ENCODE peak calls at places on chromosome 21, in four cellular contexts. U is K562, D is GM12891, L is GM12878. M is an unnamed sample.

GRCh38 chr21:45848805-45849204 is 132.8 kb upstream of the COL6A1 start:
- DNase-seq in U (no peak), D (no peak), L (no peak), M (no peak)

GRCh38 chr21:20257052-20257451 is 741.2 kb upstream of the NCAM2 start:
- DNase-seq in U (no peak), D (no peak), L (no peak), M (no peak)

GRCh38 chr21:45539046-45539795 is 3.0 kb downstream of the SLC19A1 start:
- DNase-seq in U (no peak), D (no peak), L (no peak), M (no peak)

GRCh38 chr21:16420086-16420724 is 690.4 kb downstream of the USP25 start:
- DNase-seq in U (no peak), D (no peak), L (no peak), M (no peak)

GRCh38 chr21:45523411-45524101 is 18.7 kb downstream of the SLC19A1 start:
- DNase-seq in U (no peak), D (no peak), L (no peak), M (no peak)

GRCh38 chr21:36134820-36135390 is at the start of gene CBR3:
- DNase-seq in U (no peak), D (no peak), L (no peak), M (no peak)

GRCh38 chr21:45592208-45592619 is 50.0 kb upstream of the SLC19A1 start:
- DNase-seq in U (peak), D (peak), L (peak), M (no peak)

GRCh38 chr21:45873418-45873817 is 108.2 kb upstream of the COL6A1 start:
- DNase-seq in U (no peak), D (no peak), L (no peak), M (no peak)

GRCh38 chr21:21387891-21388290 is 389.7 kb downstream of the NCAM2 start:
- DNase-seq in U (no peak), D (no peak), L (no peak), M (no peak)

GRCh38 chr21:26124421-26124833 is 46.1 kb downstream of the APP start:
- DNase-seq in U (no peak), D (no peak), L (no peak), M (no peak)

GRCh38 chr21:36207577-36208320 is 51.1 kb downstream of the DOP1B start:
- DNase-seq in U (no peak), D (no peak), L (no peak), M (no peak)

GRCh38 chr21:33931799-33932390 is 16.3 kb upstream of the ATP5PO start:
- DNase-seq in U (no peak), D (no peak), L (no peak), M (no peak)

GRCh38 chr21:15293251-15293650 is 228.5 kb upstream of the NRIP1 start:
- DNase-seq in U (no peak), D (no peak), L (no peak), M (no peak)

GRCh38 chr21:23977971-23978370 is 1629.3 kb downstream of the MRPL39 start:
- DNase-seq in U (no peak), D (no peak), L (no peak), M (peak)

GRCh38 chr21:15121655-15122120 is 56.9 kb upstream of the NRIP1 start:
- DNase-seq in U (no peak), D (no peak), L (no peak), M (no peak)

GRCh38 chr21:26391166-26391565 is 181.9 kb downstream of the CYYR1 start:
- DNase-seq in U (no peak), D (no peak), L (no peak), M (no peak)

GRCh38 chr21:36125513-36126121 is 9.3 kb upstream of the CBR3 start:
- DNase-seq in U (peak), D (no peak), L (no peak), M (no peak)

GRCh38 chr21:16343776-16344175 is 614.0 kb downstream of the USP25 start:
- DNase-seq in U (no peak), D (no peak), L (no peak), M (no peak)

GRCh38 chr21:28207776-28208175 is 784.9 kb downstream of the LTN1 start:
- DNase-seq in U (no peak), D (no peak), L (no peak), M (no peak)

GRCh38 chr21:29025328-29025713 is 853 bp downstream of the USP16 start:
- DNase-seq in U (no peak), D (no peak), L (no peak), M (no peak)

GRCh38 chr21:37149411-37149810 is 76.4 kb downstream of the TTC3 start:
- DNase-seq in U (no peak), D (no peak), L (no peak), M (no peak)

GRCh38 chr21:15297829-15298228 is 233.0 kb upstream of the NRIP1 start:
- DNase-seq in U (no peak), D (no peak), L (no peak), M (no peak)

DNA sequence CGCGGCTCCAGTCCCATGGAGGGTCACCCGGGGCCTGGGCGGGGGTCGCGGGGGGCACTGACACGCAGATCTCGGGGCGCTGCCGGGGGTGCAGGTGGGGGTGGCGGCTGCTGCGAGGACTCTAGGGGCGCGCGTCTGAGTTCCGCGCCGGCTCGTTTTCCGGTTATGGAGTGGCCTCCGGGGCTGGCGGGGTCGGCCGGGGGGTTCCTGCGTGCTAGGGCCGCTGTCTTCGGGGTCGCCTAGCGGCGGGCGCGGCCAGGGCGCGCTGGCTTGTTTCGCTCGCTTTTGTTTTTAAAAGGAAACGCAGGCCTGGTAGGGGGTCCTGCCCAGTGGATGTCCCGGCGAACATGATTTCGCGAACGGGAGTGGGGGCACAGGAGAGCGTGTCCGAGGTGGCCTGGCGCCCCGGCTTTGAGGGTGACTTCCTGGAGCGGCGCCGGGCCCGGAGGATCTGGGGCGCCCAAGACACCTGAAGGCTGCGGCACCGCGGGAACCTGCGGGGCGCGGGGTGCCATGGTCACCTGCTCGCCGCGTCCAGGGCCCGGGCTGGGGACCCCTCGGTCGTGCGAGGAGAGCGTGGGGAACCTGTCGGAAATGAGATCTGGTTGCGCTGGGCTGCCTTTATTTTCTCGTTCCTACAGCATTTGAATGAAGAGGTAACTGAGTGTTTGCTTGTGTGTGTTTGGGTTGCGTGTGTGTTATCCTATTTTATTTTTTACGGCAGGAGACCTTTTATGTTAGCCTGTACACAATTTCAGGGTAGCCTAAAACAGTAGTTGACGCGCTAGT is 618 bp downstream of the ETS2 start:
- DNase-seq in U (no peak), D (peak), L (no peak), M (no peak)
- TF ChIP-seq SPI1 in U (no peak), D (no peak), L (no peak), M (no peak)

DNA sequence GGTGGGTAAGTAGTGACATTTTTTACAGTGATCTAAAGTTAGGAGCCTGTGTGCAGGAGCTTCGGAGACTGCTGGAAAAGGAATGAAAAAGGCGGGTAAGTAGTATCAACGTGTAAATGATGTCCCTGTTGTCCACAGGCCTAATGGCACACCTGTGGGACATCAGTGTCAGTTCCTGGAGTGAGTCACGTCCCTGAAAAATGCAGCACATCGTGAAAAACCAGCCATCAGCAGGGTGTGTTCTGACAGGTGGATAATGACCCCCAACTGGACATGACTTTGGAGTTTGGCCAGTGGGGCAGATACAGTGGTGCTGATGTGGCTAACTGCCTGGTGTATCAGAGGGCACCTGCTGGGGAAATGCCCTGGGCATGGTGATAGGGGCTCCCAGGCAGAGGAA is 12.0 kb upstream of the PRDM15 start:
- DNase-seq in U (no peak), D (no peak), L (no peak), M (no peak)
- TF ChIP-seq SPI1 in U (no peak), D (no peak), L (no peak), M (no peak)

GRCh38 chr21:44006656-44007055 is 5.5 kb upstream of the TRAPPC10 start:
- DNase-seq in U (no peak), D (no peak), L (no peak), M (no peak)
- TF ChIP-seq SPI1 in U (no peak), D (no peak), L (no peak), M (no peak)

DNA sequence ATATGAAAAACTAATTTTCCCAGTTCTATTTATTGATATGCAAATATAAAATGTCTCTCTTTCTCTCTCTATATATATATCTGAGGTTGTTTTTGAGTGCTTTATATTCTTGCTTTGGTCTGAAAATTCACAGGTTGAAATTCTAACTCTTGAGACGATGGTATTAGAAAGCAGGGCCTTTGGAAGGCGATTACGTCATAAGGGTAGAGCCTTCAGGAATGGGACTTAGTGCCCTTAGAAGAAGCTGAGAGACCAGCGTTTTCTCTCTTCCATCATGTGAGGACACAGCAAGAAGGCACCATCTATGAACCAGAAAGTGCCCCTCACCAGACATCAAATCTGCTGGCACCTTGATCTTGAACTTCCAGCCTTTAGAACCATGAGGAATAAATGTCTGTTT is 57.4 kb upstream of the PAXBP1 start:
- DNase-seq in U (no peak), D (no peak), L (no peak), M (no peak)
- TF ChIP-seq SPI1 in U (no peak), D (no peak), L (no peak), M (no peak)

GRCh38 chr21:41428847-41429246 is 2.8 kb downstream of the MX1 start:
- DNase-seq in U (no peak), D (no peak), L (no peak), M (no peak)
- TF ChIP-seq SPI1 in U (no peak), D (no peak), L (no peak), M (no peak)

GRCh38 chr21:43769325-43769958 is 6.7 kb downstream of the CSTB start:
- DNase-seq in U (no peak), D (no peak), L (no peak), M (no peak)

GRCh38 chr21:43767498-43767979 is 8.6 kb downstream of the CSTB start:
- DNase-seq in U (no peak), D (no peak), L (no peak), M (no peak)

GRCh38 chr21:43768868-43769167 is 7.3 kb downstream of the CSTB start:
- DNase-seq in U (no peak), D (no peak), L (no peak), M (no peak)

GRCh38 chr21:43766734-43767497 is 9.2 kb downstream of the CSTB start:
- DNase-seq in U (no peak), D (no peak), L (no peak), M (no peak)

DNA sequence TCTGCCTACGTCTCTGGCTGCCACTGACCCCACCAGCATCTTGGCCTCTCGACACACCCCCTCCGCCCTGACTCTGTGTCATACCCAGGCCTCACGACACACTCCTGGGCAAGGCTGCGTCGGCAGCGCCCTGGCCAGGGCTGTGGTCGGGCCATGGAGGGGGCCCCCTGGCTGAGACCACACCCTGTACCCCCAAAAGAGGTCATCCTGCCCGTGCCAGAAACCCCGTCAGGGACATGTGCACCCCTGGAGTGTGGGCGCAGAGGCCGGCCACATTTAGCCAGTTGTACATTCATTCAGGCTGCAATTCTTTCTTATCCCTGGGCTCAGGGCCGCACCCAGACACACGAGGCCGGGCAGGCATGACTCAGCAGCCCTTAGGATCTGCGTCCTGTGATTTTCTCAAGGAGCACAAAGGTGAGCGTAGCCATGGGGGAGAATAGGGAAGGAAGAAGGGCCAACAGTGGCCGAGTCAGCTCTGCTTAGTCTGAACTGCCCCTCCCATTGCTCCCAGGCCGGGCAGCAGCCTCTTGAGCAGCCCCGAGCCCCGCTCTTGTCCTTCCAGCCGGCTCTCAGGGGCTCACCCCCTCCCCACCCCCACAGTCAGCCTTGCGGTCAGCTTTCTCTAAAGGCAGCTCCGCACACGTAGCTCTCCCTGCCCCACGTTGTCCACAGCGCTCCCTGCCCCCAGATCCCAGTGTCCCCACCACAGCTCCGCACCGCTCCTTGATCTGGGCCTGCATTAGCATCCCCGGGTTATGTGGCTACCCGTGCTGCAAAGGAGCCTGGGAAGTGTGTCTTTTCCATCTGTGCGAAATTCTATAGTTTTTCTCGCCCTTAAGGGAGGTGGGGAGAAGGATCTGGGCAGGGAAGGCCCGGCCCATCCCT is 7.9 kb downstream of the CSTB start:
- DNase-seq in U (peak), D (no peak), L (no peak), M (peak)
- TF ChIP-seq SPI1 in U (no peak), D (no peak), L (no peak), M (no peak)

GRCh38 chr21:31184462-31184861 is 146.2 kb upstream of the KRTAP19-8 start:
- DNase-seq in U (no peak), D (no peak), L (no peak), M (no peak)
- TF ChIP-seq SPI1 in U (no peak), D (peak), L (peak), M (no peak)

DNA sequence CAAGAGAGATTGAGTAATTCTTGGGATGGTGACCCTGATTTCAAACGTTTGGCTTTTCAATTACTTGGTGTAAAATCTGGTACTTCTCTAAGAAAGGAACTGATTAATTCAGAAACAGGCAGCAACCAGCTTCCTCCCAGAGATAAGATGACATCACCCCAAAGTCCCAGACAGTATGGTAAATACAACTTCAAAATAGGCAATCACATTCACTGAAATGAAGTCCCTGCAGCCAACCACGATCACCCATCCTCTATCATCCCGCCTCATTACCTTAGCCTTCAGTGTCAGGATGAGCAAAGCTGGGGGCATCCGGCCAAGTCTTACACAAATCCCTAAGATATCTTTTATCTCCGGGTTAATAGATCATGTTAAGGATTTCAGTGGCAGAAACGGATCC is 26.4 kb upstream of the RUNX1 start:
- DNase-seq in U (peak), D (no peak), L (no peak), M (no peak)
- TF ChIP-seq SPI1 in U (no peak), D (peak), L (no peak), M (no peak)

DNA sequence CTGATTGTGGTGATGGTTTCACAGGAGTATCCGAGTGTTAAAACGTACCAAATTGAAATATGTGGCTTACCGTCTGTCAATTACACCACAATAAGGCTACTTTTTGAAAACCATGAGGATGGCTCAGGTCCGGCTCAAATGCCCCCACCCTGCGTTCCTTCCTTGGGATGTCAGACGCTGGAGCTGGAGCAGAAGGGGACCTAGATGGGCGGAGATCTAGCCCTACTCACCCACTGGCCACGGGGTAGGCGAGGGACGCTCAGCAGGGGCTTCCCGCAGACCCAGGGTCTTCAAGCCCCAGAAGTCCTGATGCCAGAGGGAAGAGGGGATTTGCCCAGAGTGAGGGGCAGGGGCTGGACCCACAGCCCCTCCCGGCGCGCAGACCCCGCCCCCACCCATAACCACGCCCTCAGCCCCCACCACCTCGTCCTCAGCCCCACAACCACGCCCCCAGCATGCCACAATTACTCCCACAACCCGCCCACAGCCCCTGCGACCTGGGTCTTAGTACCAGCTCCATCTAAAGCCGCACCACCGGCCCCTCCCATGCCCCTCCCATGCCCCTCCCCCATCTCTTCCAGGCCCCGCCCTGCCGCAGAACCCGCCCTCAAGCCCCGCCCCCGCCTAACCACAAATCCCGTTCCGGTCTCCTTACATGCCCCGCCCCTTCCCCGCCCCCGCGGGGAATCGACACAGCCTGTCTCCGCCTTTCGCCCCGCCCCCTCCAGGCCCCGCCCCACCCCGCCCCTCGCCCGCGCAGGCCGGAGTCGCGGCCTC is at the start of gene LRRC3:
- DNase-seq in U (peak), D (peak), L (peak), M (peak)
- TF ChIP-seq SPI1 in U (no peak), D (no peak), L (no peak), M (no peak)